ENCODE peak calls at places on chromosomes 13 and 19, in seven cellular contexts. K is Caco-2; O is hepatocyte; G is cardiac muscle cell; T is effector memory CD4-positive, alpha-beta T cell; R is prostate gland; U is fibroblast of lung. D is an unnamed sample.

GRCh38 chr19:15934332-15935078 is at the start of gene CYP4F11:
- DNase-seq in K (no peak), O (no peak), G (no peak), T (no peak), R (peak; percentile 95), U (no peak), D (peak; percentile 83)

GRCh38 chr19:22503524-22503923 is 81.4 kb upstream of the ZNF98 start:
- DNase-seq in K (no peak), O (no peak), G (no peak), T (no peak), R (no peak), U (no peak), D (no peak)

GRCh38 chr19:49421039-49421877 is 2.0 kb downstream of the PTH2 start:
- DNase-seq in K (peak; percentile 87), O (peak; percentile 49), G (peak; percentile 87), T (no peak), R (peak; percentile 20), U (peak; percentile 44), D (peak; percentile 28)

GRCh38 chr19:30473334-30473867 is 101.2 kb downstream of the ZNF536 start:
- DNase-seq in K (no peak), O (no peak), G (no peak), T (no peak), R (no peak), U (no peak), D (no peak)

GRCh38 chr13:111517641-111518010 is 197.2 kb downstream of the TEX29 start:
- DNase-seq in K (peak; percentile 29), O (no peak), G (no peak), T (no peak), R (no peak), U (no peak), D (no peak)

GRCh38 chr13:42812311-42812710 is 30.9 kb downstream of the FAM216B start:
- DNase-seq in K (no peak), O (no peak), G (no peak), T (no peak), R (no peak), U (peak; percentile 61), D (no peak)

GRCh38 chr13:112683581-112683980 is 6.3 kb upstream of the ATP11A start:
- DNase-seq in K (no peak), O (no peak), G (no peak), T (no peak), R (no peak), U (no peak), D (no peak)

GRCh38 chr13:113001251-113002140 is 32.5 kb downstream of the MCF2L start:
- DNase-seq in K (peak; percentile 86), O (peak; percentile 83), G (peak; percentile 91), T (no peak), R (peak; percentile 79), U (peak; percentile 17), D (peak; percentile 27)

GRCh38 chr13:27549406-27549981 is 70.8 kb downstream of the LNX2 start:
- DNase-seq in K (no peak), O (peak; percentile 55), G (no peak), T (no peak), R (no peak), U (peak; percentile 11), D (peak; percentile 77)

GRCh38 chr19:6768236-6768785 is 1.1 kb upstream of the SH2D3A start:
- DNase-seq in K (no peak), O (no peak), G (no peak), T (peak; percentile 23), R (no peak), U (no peak), D (no peak)

GRCh38 chr19:18393836-18394235 is 3.6 kb downstream of the LRRC25 start:
- DNase-seq in K (no peak), O (no peak), G (no peak), T (no peak), R (no peak), U (no peak), D (no peak)

GRCh38 chr19:2123682-2124387 is 27.1 kb downstream of the IZUMO4 start:
- DNase-seq in K (no peak), O (peak; percentile 42), G (peak; percentile 59), T (no peak), R (no peak), U (peak; percentile 5), D (no peak)

GRCh38 chr13:20461481-20461859 is 64.2 kb downstream of the CRYL1 start:
- DNase-seq in K (no peak), O (no peak), G (no peak), T (no peak), R (no peak), U (peak; percentile 79), D (no peak)

GRCh38 chr13:99347911-99348451 is 40.8 kb upstream of the GPR183 start:
- DNase-seq in K (no peak), O (no peak), G (no peak), T (no peak), R (no peak), U (no peak), D (no peak)

GRCh38 chr13:112466132-112467025 is 90.2 kb downstream of the SPACA7 start:
- DNase-seq in K (no peak), O (no peak), G (no peak), T (no peak), R (no peak), U (no peak), D (no peak)

DNA sequence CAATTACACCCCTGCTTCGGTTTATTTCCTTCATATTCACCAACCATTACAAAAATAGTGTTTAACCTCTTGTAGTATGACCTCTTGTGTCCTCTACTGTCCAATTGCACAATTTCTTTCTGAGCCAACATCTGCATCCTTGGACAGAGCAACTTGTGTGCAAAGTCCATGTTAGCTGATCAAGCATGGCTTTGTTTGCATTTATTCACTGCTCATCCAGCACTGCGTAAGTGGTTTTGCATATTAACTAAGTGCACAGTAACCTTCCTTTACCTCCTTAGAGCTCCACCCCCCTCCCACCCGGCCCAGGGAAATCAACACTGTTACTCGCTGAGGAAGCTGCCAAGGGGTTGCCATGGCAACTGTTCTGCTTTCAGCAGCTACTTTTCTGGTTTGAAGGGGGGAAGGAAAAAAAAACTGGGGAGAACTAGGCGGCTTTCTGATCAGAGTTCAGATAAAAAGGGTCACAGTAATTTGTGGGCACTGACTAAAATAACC is 153.5 kb upstream of the KLF12 start:
- DNase-seq in K (peak; percentile 74), O (peak; percentile 89), G (peak; percentile 67), T (peak; percentile 86), R (peak; percentile 25), U (peak; percentile 81), D (no peak)
- H3K4me3 ChIP-seq in K (no peak overlapping the region), O (no peak overlapping the region), G (no peak overlapping the region), T (peak overlapping the region; percentile 35), R (no peak overlapping the region), U (no peak overlapping the region), D (no peak overlapping the region)

GRCh38 chr13:29567411-29567810 is 28.1 kb downstream of the SLC7A1 start:
- DNase-seq in K (no peak), O (no peak), G (no peak), T (no peak), R (peak; percentile 90), U (no peak), D (no peak)
- H3K4me3 ChIP-seq in K (no peak overlapping the region), O (no peak overlapping the region), G (no peak overlapping the region), T (no peak overlapping the region), R (no peak overlapping the region), U (no peak overlapping the region), D (no peak overlapping the region)

GRCh38 chr13:36804588-36804987 is 14.4 kb upstream of the RFXAP start:
- DNase-seq in K (no peak), O (no peak), G (no peak), T (no peak), R (peak; percentile 67), U (no peak), D (peak; percentile 64)
- H3K4me3 ChIP-seq in K (no peak overlapping the region), O (no peak overlapping the region), G (no peak overlapping the region), T (no peak overlapping the region), R (no peak overlapping the region), U (no peak overlapping the region), D (no peak overlapping the region)

GRCh38 chr13:114066956-114067355 is 65.5 kb downstream of the RASA3 start:
- DNase-seq in K (no peak), O (no peak), G (no peak), T (no peak), R (no peak), U (no peak), D (no peak)
- H3K4me3 ChIP-seq in K (no peak overlapping the region), O (no peak overlapping the region), G (no peak overlapping the region), T (peak overlapping the region; percentile 26), R (no peak overlapping the region), U (no peak overlapping the region), D (no peak overlapping the region)

D was measured in LNCaP clone FGC.